ENCODE peak calls at places on chromosomes 3 and 15, in eight cellular contexts. H is foreskin keratinocyte, Y is left ventricle myocardium inferior, S is tibial artery, E is aorta, C is heart left ventricle, A is sigmoid colon, U is A549. M is an unnamed sample. For H3K4me1, the result is how much of the 10 kb centered on the place peaks cover.

GRCh38 chr3:102258666-102259227 is 176.1 kb upstream of the ZPLD1 start:
- DNase-seq in H (no peak), E (no peak), U (no peak), S (no peak), A (no peak), Y (no peak), C (no peak), M (no peak)

GRCh38 chr3:128153156-128154011 is at the start of gene EEFSEC:
- DNase-seq in S (peak), Y (peak), E (peak), C (peak), U (peak), A (peak), H (peak), M (peak)

GRCh38 chr3:56985460-56986327 is 74.8 kb upstream of the SPATA12 start:
- DNase-seq in C (no peak), E (no peak), A (no peak), Y (no peak), S (no peak), U (no peak), H (no peak), M (peak)

GRCh38 chr3:165259518-165260193 is 63.5 kb upstream of the SLITRK3 start:
- DNase-seq in C (no peak), U (peak), S (no peak), Y (no peak), E (no peak), H (peak), A (no peak), M (no peak)

GRCh38 chr15:96356494-96357455 is 26.3 kb downstream of the NR2F2 start:
- DNase-seq in E (peak), C (peak), S (peak), U (peak), Y (peak), A (peak), H (peak), M (peak)

GRCh38 chr15:92091155-92091734 is 237.7 kb downstream of the SLCO3A1 start:
- DNase-seq in U (peak), S (no peak), C (no peak), E (no peak), H (peak), A (no peak), Y (no peak), M (peak)

GRCh38 chr3:65946438-65946837 is 92.3 kb downstream of the MAGI1 start:
- DNase-seq in U (no peak), Y (peak), S (peak), E (peak), C (no peak), A (no peak), H (no peak), M (no peak)

GRCh38 chr15:83613716-83614115 is 40.2 kb upstream of the ADAMTSL3 start:
- DNase-seq in E (no peak), C (peak), U (no peak), H (no peak), Y (no peak), A (no peak), S (no peak), M (no peak)

GRCh38 chr15:95931619-95932018 is 398.9 kb upstream of the NR2F2 start:
- DNase-seq in E (no peak), S (no peak), H (no peak), A (no peak), Y (no peak), U (no peak), C (no peak), M (no peak)

GRCh38 chr3:133896002-133896761 is 500 bp upstream of the RAB6B start:
- DNase-seq in U (no peak), E (no peak), A (no peak), Y (no peak), S (no peak), H (no peak), C (no peak), M (peak)

GRCh38 chr3:97872209-97873042 is 50.6 kb downstream of the CRYBG3 start:
- DNase-seq in H (peak), Y (no peak), E (no peak), A (no peak), C (no peak), U (no peak), S (no peak), M (peak)

GRCh38 chr3:169362261-169362660 is 301.3 kb downstream of the MECOM start:
- DNase-seq in Y (no peak), U (no peak), C (no peak), S (no peak), H (no peak), E (no peak), A (no peak), M (peak)

GRCh38 chr3:18559323-18559972 is 134.3 kb upstream of the SATB1 start:
- DNase-seq in H (peak), U (peak), Y (no peak), S (no peak), C (peak), A (no peak), E (no peak), M (peak)

GRCh38 chr3:149382091-149382467 is 4.6 kb upstream of the TM4SF1 start:
- DNase-seq in S (no peak), A (no peak), C (no peak), Y (no peak), E (no peak), U (peak), H (peak), M (peak)

GRCh38 chr3:49378249-49378899 is 20.2 kb upstream of the GPX1 start:
- DNase-seq in A (no peak), U (no peak), C (peak), S (peak), H (peak), Y (peak), E (peak), M (peak)

GRCh38 chr3:127061641-127062040 is 78.7 kb downstream of the PLXNA1 start:
- DNase-seq in S (no peak), A (peak), U (no peak), E (no peak), C (no peak), Y (no peak), H (no peak), M (no peak)

GRCh38 chr15:69701198-69701597 is 248.6 kb downstream of the RPLP1 start:
- DNase-seq in U (no peak), S (no peak), C (no peak), A (no peak), H (no peak), Y (no peak), E (no peak), M (no peak)

GRCh38 chr3:9279959-9280358 is 30.5 kb upstream of the SRGAP3 start:
- DNase-seq in Y (no peak), C (no peak), A (no peak), E (no peak), H (peak), U (peak), S (no peak), M (no peak)

GRCh38 chr3:52126036-52126435 is 28.2 kb downstream of the POC1A start:
- DNase-seq in A (peak), U (no peak), Y (no peak), C (no peak), E (no peak), S (no peak), H (no peak), M (peak)

GRCh38 chr3:44995142-44995770 is 19.2 kb downstream of the EXOSC7 start:
- DNase-seq in H (no peak), Y (no peak), E (no peak), S (peak), A (peak), U (no peak), C (peak), M (peak)

GRCh38 chr3:128006061-128006470 is 46.2 kb upstream of the SEC61A1 start:
- DNase-seq in Y (no peak), E (no peak), U (no peak), H (no peak), C (no peak), S (no peak), A (no peak), M (no peak)

GRCh38 chr3:58497074-58497473 is 5.2 kb downstream of the KCTD6 start:
- DNase-seq in H (peak), S (no peak), E (no peak), U (no peak), Y (no peak), A (no peak), C (no peak), M (peak)

GRCh38 chr3:70096376-70097055 is 97.0 kb downstream of the SAMMSON start:
- DNase-seq in E (no peak), H (no peak), Y (no peak), U (no peak), A (no peak), C (no peak), S (no peak), M (no peak)

GRCh38 chr15:80331886-80332406 is 72.2 kb upstream of the ARNT2 start:
- DNase-seq in C (no peak), Y (no peak), H (no peak), E (no peak), U (no peak), S (no peak), A (no peak), M (no peak)

DNA sequence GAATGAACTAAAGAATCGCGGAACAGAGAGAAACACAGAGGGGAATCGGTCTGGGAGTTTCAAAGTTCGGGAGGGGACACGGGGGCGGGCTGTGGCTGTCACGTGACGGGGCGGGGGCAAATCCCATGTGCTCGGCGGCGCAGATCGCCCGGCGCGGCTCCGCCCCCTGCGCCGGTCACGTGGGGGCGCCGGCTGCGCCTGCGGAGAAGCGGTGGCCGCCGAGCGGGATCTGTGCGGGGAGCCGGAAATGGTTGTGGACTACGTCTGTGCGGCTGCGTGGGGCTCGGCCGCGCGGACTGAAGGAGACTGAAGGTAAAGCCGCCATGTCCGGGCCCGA is at the start of gene EIF4G1:
- DNase-seq in S (peak), C (peak), Y (peak), H (peak), U (peak), E (peak), A (peak), M (peak)
- H3K4me1 ChIP-seq in S (under half), C (under half), Y (under half), H (under half), U (under half), E (under half), A (under half), M (under half)

GRCh38 chr3:16474920-16475319 is 38.6 kb downstream of the RFTN1 start:
- DNase-seq in C (no peak), U (no peak), S (no peak), E (no peak), H (no peak), A (no peak), Y (no peak), M (no peak)
- H3K4me1 ChIP-seq in C (under half), U (under half), S (under half), E (under half), H (under half), A (under half), Y (half or more), M (under half)

DNA sequence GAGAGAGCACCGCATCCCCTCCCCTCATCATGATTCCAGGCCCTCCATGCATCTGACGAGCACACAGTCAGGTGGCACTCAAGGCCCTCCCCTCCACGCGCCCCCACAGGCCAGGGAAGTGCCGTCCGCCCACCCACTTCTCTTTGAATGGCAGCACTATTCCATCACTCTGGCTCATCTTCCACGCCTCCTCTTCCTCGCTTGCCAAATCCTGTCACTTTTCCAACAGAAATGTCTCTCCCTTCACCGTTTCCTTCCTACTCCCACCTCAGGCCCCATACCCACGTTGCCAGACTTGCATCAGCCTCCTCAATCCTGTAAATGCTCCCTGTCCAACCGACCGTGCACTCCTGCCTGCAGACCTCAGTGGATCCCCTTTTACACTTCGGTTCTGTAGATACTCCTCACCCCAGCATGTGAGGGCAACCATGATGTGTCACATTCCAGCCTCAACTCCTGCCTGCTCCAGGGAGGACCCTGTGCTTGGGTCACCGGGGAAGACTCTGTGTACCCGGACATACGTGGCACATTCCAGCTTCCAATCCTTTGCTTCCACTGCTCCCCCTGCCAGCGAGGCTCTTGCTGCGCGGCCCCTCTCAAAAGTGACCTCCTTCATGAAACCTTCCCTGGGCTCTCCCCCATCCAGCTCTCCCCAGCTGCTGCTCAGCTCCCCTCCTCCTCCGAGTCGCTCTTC is 29.6 kb downstream of the ADCY5 start:
- DNase-seq in Y (no peak), U (no peak), E (peak), S (no peak), A (no peak), C (no peak), H (no peak), M (no peak)
- H3K4me1 ChIP-seq in Y (half or more), U (under half), E (under half), S (half or more), A (under half), C (under half), H (under half), M (under half)

GRCh38 chr15:58390118-58390517 is 41.7 kb upstream of the LIPC start:
- DNase-seq in A (no peak), U (no peak), H (no peak), C (no peak), E (no peak), S (no peak), Y (no peak), M (no peak)

GRCh38 chr15:58393196-58393790 is 38.5 kb upstream of the LIPC start:
- DNase-seq in Y (no peak), C (no peak), A (no peak), S (no peak), H (no peak), E (no peak), U (no peak), M (no peak)

GRCh38 chr15:58392611-58393161 is 39.1 kb upstream of the LIPC start:
- DNase-seq in C (no peak), Y (no peak), A (no peak), S (no peak), E (no peak), H (no peak), U (no peak), M (no peak)

GRCh38 chr15:58392141-58392540 is 39.6 kb upstream of the LIPC start:
- DNase-seq in A (no peak), Y (no peak), C (no peak), S (no peak), U (no peak), E (no peak), H (no peak), M (no peak)

GRCh38 chr15:58391088-58391487 is 40.7 kb upstream of the LIPC start:
- DNase-seq in U (no peak), C (no peak), E (no peak), H (no peak), A (no peak), S (no peak), Y (no peak), M (no peak)
- H3K4me1 ChIP-seq in U (under half), C (under half), E (under half), H (under half), A (under half), S (under half), Y (under half), M (under half)

GRCh38 chr3:119296723-119297122 is 2.5 kb downstream of the ARHGAP31 start:
- DNase-seq in H (no peak), S (no peak), Y (no peak), U (no peak), E (no peak), A (no peak), C (no peak), M (peak)
- H3K4me1 ChIP-seq in H (under half), S (under half), Y (half or more), U (under half), E (under half), A (under half), C (under half), M (under half)